ENCODE peak calls at places on chromosomes 12 and 14, in seven cellular contexts. Z is Kasumi-1, X is GM19239, D is pancreas, C is T-helper 17 cell, W is colonic mucosa, K is left ventricle myocardium inferior. A is an unnamed sample.

GRCh38 chr14:75223664-75224154 is 47.3 kb upstream of the TMED10 start:
- DNase-seq in Z (peak), X (no peak), D (peak), C (no peak), W (peak), K (peak), A (no peak)

GRCh38 chr12:62744551-62744950 is 190.4 kb downstream of the PPM1H start:
- DNase-seq in Z (peak), X (no peak), D (no peak), C (no peak), W (no peak), K (no peak), A (no peak)

GRCh38 chr12:16962889-16963288 is 356.9 kb upstream of the LMO3 start:
- DNase-seq in Z (no peak), X (no peak), D (no peak), C (no peak), W (no peak), K (no peak), A (no peak)

GRCh38 chr12:6465467-6466183 is 4.9 kb downstream of the VAMP1 start:
- DNase-seq in Z (peak), X (no peak), D (no peak), C (no peak), W (peak), K (no peak), A (peak)

GRCh38 chr14:49615776-49616175 is 4.7 kb downstream of the RPL36AL start:
- DNase-seq in Z (no peak), X (no peak), D (no peak), C (no peak), W (no peak), K (no peak), A (no peak)

GRCh38 chr12:104680070-104680469 is 223.3 kb downstream of the CHST11 start:
- DNase-seq in Z (peak), X (no peak), D (no peak), C (no peak), W (no peak), K (no peak), A (no peak)

GRCh38 chr14:37655418-37655817 is 60.0 kb downstream of the TTC6 start:
- DNase-seq in Z (no peak), X (no peak), D (no peak), C (no peak), W (no peak), K (no peak), A (no peak)

GRCh38 chr12:68932123-68932700 is 759 bp downstream of the CPM start:
- DNase-seq in Z (no peak), X (peak), D (no peak), C (no peak), W (peak), K (no peak), A (no peak)

GRCh38 chr14:72649603-72650227 is 244.2 kb downstream of the DPF3 start:
- DNase-seq in Z (no peak), X (no peak), D (no peak), C (no peak), W (no peak), K (no peak), A (no peak)

GRCh38 chr14:70804556-70805162 is 4.7 kb downstream of the MAP3K9 start:
- DNase-seq in Z (peak), X (no peak), D (no peak), C (no peak), W (no peak), K (no peak), A (no peak)

GRCh38 chr12:78963439-78964222 is 99.1 kb downstream of the SYT1 start:
- DNase-seq in Z (no peak), X (no peak), D (no peak), C (no peak), W (no peak), K (no peak), A (no peak)

GRCh38 chr12:128867466-128867865 is 14.2 kb downstream of the GLT1D1 start:
- DNase-seq in Z (no peak), X (no peak), D (no peak), C (no peak), W (no peak), K (no peak), A (no peak)

GRCh38 chr12:41709012-41709411 is 435.7 kb downstream of the GXYLT1 start:
- DNase-seq in Z (no peak), X (no peak), D (no peak), C (no peak), W (no peak), K (no peak), A (no peak)

GRCh38 chr12:98127336-98127679 is 388.1 kb upstream of the TMPO start:
- DNase-seq in Z (no peak), X (no peak), D (no peak), C (no peak), W (no peak), K (no peak), A (no peak)

GRCh38 chr14:38171197-38171596 is 36.5 kb upstream of the SSTR1 start:
- DNase-seq in Z (no peak), X (no peak), D (no peak), C (no peak), W (no peak), K (no peak), A (no peak)

GRCh38 chr12:113678222-113678621 is 206.6 kb upstream of the LHX5 start:
- DNase-seq in Z (no peak), X (no peak), D (no peak), C (no peak), W (no peak), K (no peak), A (no peak)

GRCh38 chr14:100438678-100439592 is 115.8 kb downstream of the SLC25A47 start:
- DNase-seq in Z (no peak), X (no peak), D (no peak), C (no peak), W (peak), K (no peak), A (no peak)

GRCh38 chr14:67987596-67987995 is 168.0 kb downstream of the RAD51B start:
- DNase-seq in Z (peak), X (no peak), D (no peak), C (no peak), W (no peak), K (no peak), A (no peak)